ENCODE peak calls at places on chromosomes 4 and X, in eight cellular contexts. One of them, this sample, is unnamed.

GRCh38 chrX:104195489-104196084 is 29.3 kb downstream of the FAM199X start:
- DNase-seq in activated naive CD4-positive, alpha-beta T cell treated with anti-CD3 and anti-CD28 coated beads, Interleukin-2, amount 50 U/mL, for 16 hours: no peak
- DNase-seq in Caki2: peak
- DNase-seq in GM03348: peak
- DNase-seq in activated CD4-positive, CD25-positive, alpha-beta regulatory T cell: no peak
- DNase-seq in stimulated activated CD8-positive, alpha-beta memory T cell treated with anti-CD3 and anti-CD28 coated beads, Interleukin-12 subunit alpha, Interleukin-12 subunit beta, amount 100 ng/mL, for 1 hour: no peak
- DNase-seq in NB4: peak
- DNase-seq in stimulated activated naive CD4-positive, alpha-beta T cell: no peak
- DNase-seq in this sample: no peak

GRCh38 chr4:80135702-80136058 is 61.6 kb upstream of the PRDM8 start:
- DNase-seq in activated naive CD4-positive, alpha-beta T cell treated with anti-CD3 and anti-CD28 coated beads, Interleukin-2, amount 50 U/mL, for 16 hours: no peak
- DNase-seq in Caki2: no peak
- DNase-seq in GM03348: no peak
- DNase-seq in activated CD4-positive, CD25-positive, alpha-beta regulatory T cell: no peak
- DNase-seq in stimulated activated CD8-positive, alpha-beta memory T cell treated with anti-CD3 and anti-CD28 coated beads, Interleukin-12 subunit alpha, Interleukin-12 subunit beta, amount 100 ng/mL, for 1 hour: no peak
- DNase-seq in NB4: no peak
- DNase-seq in stimulated activated naive CD4-positive, alpha-beta T cell: no peak
- DNase-seq in this sample: no peak

GRCh38 chr4:114807759-114808404 is 209.3 kb downstream of the UGT8 start:
- DNase-seq in activated naive CD4-positive, alpha-beta T cell treated with anti-CD3 and anti-CD28 coated beads, Interleukin-2, amount 50 U/mL, for 16 hours: peak
- DNase-seq in Caki2: peak
- DNase-seq in GM03348: peak
- DNase-seq in activated CD4-positive, CD25-positive, alpha-beta regulatory T cell: no peak
- DNase-seq in stimulated activated CD8-positive, alpha-beta memory T cell treated with anti-CD3 and anti-CD28 coated beads, Interleukin-12 subunit alpha, Interleukin-12 subunit beta, amount 100 ng/mL, for 1 hour: peak
- DNase-seq in NB4: peak
- DNase-seq in stimulated activated naive CD4-positive, alpha-beta T cell: no peak
- DNase-seq in this sample: peak

GRCh38 chrX:18210470-18210869 is 10.2 kb downstream of the BEND2 start:
- DNase-seq in activated naive CD4-positive, alpha-beta T cell treated with anti-CD3 and anti-CD28 coated beads, Interleukin-2, amount 50 U/mL, for 16 hours: no peak
- DNase-seq in Caki2: peak
- DNase-seq in GM03348: peak
- DNase-seq in activated CD4-positive, CD25-positive, alpha-beta regulatory T cell: no peak
- DNase-seq in stimulated activated CD8-positive, alpha-beta memory T cell treated with anti-CD3 and anti-CD28 coated beads, Interleukin-12 subunit alpha, Interleukin-12 subunit beta, amount 100 ng/mL, for 1 hour: no peak
- DNase-seq in NB4: peak
- DNase-seq in stimulated activated naive CD4-positive, alpha-beta T cell: no peak
- DNase-seq in this sample: no peak

GRCh38 chr4:26682436-26682835 is 98.6 kb downstream of the TBC1D19 start:
- DNase-seq in activated naive CD4-positive, alpha-beta T cell treated with anti-CD3 and anti-CD28 coated beads, Interleukin-2, amount 50 U/mL, for 16 hours: no peak
- DNase-seq in Caki2: no peak
- DNase-seq in GM03348: no peak
- DNase-seq in activated CD4-positive, CD25-positive, alpha-beta regulatory T cell: no peak
- DNase-seq in stimulated activated CD8-positive, alpha-beta memory T cell treated with anti-CD3 and anti-CD28 coated beads, Interleukin-12 subunit alpha, Interleukin-12 subunit beta, amount 100 ng/mL, for 1 hour: no peak
- DNase-seq in NB4: no peak
- DNase-seq in stimulated activated naive CD4-positive, alpha-beta T cell: no peak
- DNase-seq in this sample: no peak

GRCh38 chrX:10165580-10166247 is 8.9 kb downstream of the CLCN4 start:
- DNase-seq in activated naive CD4-positive, alpha-beta T cell treated with anti-CD3 and anti-CD28 coated beads, Interleukin-2, amount 50 U/mL, for 16 hours: no peak
- DNase-seq in Caki2: no peak
- DNase-seq in GM03348: no peak
- DNase-seq in activated CD4-positive, CD25-positive, alpha-beta regulatory T cell: no peak
- DNase-seq in stimulated activated CD8-positive, alpha-beta memory T cell treated with anti-CD3 and anti-CD28 coated beads, Interleukin-12 subunit alpha, Interleukin-12 subunit beta, amount 100 ng/mL, for 1 hour: no peak
- DNase-seq in NB4: peak
- DNase-seq in stimulated activated naive CD4-positive, alpha-beta T cell: no peak
- DNase-seq in this sample: no peak

GRCh38 chr4:98473046-98473445 is 185.4 kb downstream of the TSPAN5 start:
- DNase-seq in activated naive CD4-positive, alpha-beta T cell treated with anti-CD3 and anti-CD28 coated beads, Interleukin-2, amount 50 U/mL, for 16 hours: no peak
- DNase-seq in Caki2: no peak
- DNase-seq in GM03348: no peak
- DNase-seq in activated CD4-positive, CD25-positive, alpha-beta regulatory T cell: no peak
- DNase-seq in stimulated activated CD8-positive, alpha-beta memory T cell treated with anti-CD3 and anti-CD28 coated beads, Interleukin-12 subunit alpha, Interleukin-12 subunit beta, amount 100 ng/mL, for 1 hour: no peak
- DNase-seq in NB4: peak
- DNase-seq in stimulated activated naive CD4-positive, alpha-beta T cell: no peak
- DNase-seq in this sample: no peak

GRCh38 chrX:130174051-130174704 is 2.4 kb downstream of the RAB33A start:
- DNase-seq in activated naive CD4-positive, alpha-beta T cell treated with anti-CD3 and anti-CD28 coated beads, Interleukin-2, amount 50 U/mL, for 16 hours: no peak
- DNase-seq in Caki2: no peak
- DNase-seq in GM03348: peak
- DNase-seq in activated CD4-positive, CD25-positive, alpha-beta regulatory T cell: no peak
- DNase-seq in stimulated activated CD8-positive, alpha-beta memory T cell treated with anti-CD3 and anti-CD28 coated beads, Interleukin-12 subunit alpha, Interleukin-12 subunit beta, amount 100 ng/mL, for 1 hour: no peak
- DNase-seq in NB4: peak
- DNase-seq in stimulated activated naive CD4-positive, alpha-beta T cell: no peak
- DNase-seq in this sample: no peak

GRCh38 chr4:150130953-150131352 is 52.7 kb downstream of the DCLK2 start:
- DNase-seq in activated naive CD4-positive, alpha-beta T cell treated with anti-CD3 and anti-CD28 coated beads, Interleukin-2, amount 50 U/mL, for 16 hours: no peak
- DNase-seq in Caki2: no peak
- DNase-seq in GM03348: no peak
- DNase-seq in activated CD4-positive, CD25-positive, alpha-beta regulatory T cell: no peak
- DNase-seq in stimulated activated CD8-positive, alpha-beta memory T cell treated with anti-CD3 and anti-CD28 coated beads, Interleukin-12 subunit alpha, Interleukin-12 subunit beta, amount 100 ng/mL, for 1 hour: no peak
- DNase-seq in NB4: no peak
- DNase-seq in stimulated activated naive CD4-positive, alpha-beta T cell: no peak
- DNase-seq in this sample: no peak

GRCh38 chrX:65596270-65596669 is 61.7 kb upstream of the LAS1L start:
- DNase-seq in activated naive CD4-positive, alpha-beta T cell treated with anti-CD3 and anti-CD28 coated beads, Interleukin-2, amount 50 U/mL, for 16 hours: peak
- DNase-seq in Caki2: no peak
- DNase-seq in GM03348: peak
- DNase-seq in activated CD4-positive, CD25-positive, alpha-beta regulatory T cell: no peak
- DNase-seq in stimulated activated CD8-positive, alpha-beta memory T cell treated with anti-CD3 and anti-CD28 coated beads, Interleukin-12 subunit alpha, Interleukin-12 subunit beta, amount 100 ng/mL, for 1 hour: peak
- DNase-seq in NB4: peak
- DNase-seq in stimulated activated naive CD4-positive, alpha-beta T cell: peak
- DNase-seq in this sample: peak

GRCh38 chrX:50157545-50158125 is 43.2 kb downstream of the AKAP4 start:
- DNase-seq in activated naive CD4-positive, alpha-beta T cell treated with anti-CD3 and anti-CD28 coated beads, Interleukin-2, amount 50 U/mL, for 16 hours: no peak
- DNase-seq in Caki2: no peak
- DNase-seq in GM03348: no peak
- DNase-seq in activated CD4-positive, CD25-positive, alpha-beta regulatory T cell: no peak
- DNase-seq in stimulated activated CD8-positive, alpha-beta memory T cell treated with anti-CD3 and anti-CD28 coated beads, Interleukin-12 subunit alpha, Interleukin-12 subunit beta, amount 100 ng/mL, for 1 hour: no peak
- DNase-seq in NB4: no peak
- DNase-seq in stimulated activated naive CD4-positive, alpha-beta T cell: no peak
- DNase-seq in this sample: no peak

GRCh38 chr4:111979921-111980320 is 165.3 kb upstream of the FAM241A start:
- DNase-seq in activated naive CD4-positive, alpha-beta T cell treated with anti-CD3 and anti-CD28 coated beads, Interleukin-2, amount 50 U/mL, for 16 hours: no peak
- DNase-seq in Caki2: no peak
- DNase-seq in GM03348: peak
- DNase-seq in activated CD4-positive, CD25-positive, alpha-beta regulatory T cell: no peak
- DNase-seq in stimulated activated CD8-positive, alpha-beta memory T cell treated with anti-CD3 and anti-CD28 coated beads, Interleukin-12 subunit alpha, Interleukin-12 subunit beta, amount 100 ng/mL, for 1 hour: no peak
- DNase-seq in NB4: no peak
- DNase-seq in stimulated activated naive CD4-positive, alpha-beta T cell: no peak
- DNase-seq in this sample: no peak

GRCh38 chrX:142076633-142077032 is 128.5 kb downstream of the MAGEC2 start:
- DNase-seq in activated naive CD4-positive, alpha-beta T cell treated with anti-CD3 and anti-CD28 coated beads, Interleukin-2, amount 50 U/mL, for 16 hours: no peak
- DNase-seq in Caki2: no peak
- DNase-seq in GM03348: no peak
- DNase-seq in activated CD4-positive, CD25-positive, alpha-beta regulatory T cell: no peak
- DNase-seq in stimulated activated CD8-positive, alpha-beta memory T cell treated with anti-CD3 and anti-CD28 coated beads, Interleukin-12 subunit alpha, Interleukin-12 subunit beta, amount 100 ng/mL, for 1 hour: no peak
- DNase-seq in NB4: no peak
- DNase-seq in stimulated activated naive CD4-positive, alpha-beta T cell: no peak
- DNase-seq in this sample: no peak

GRCh38 chr4:26342328-26343040 is 21.7 kb downstream of the RBPJ start:
- DNase-seq in activated naive CD4-positive, alpha-beta T cell treated with anti-CD3 and anti-CD28 coated beads, Interleukin-2, amount 50 U/mL, for 16 hours: no peak
- DNase-seq in Caki2: peak
- DNase-seq in GM03348: peak
- DNase-seq in activated CD4-positive, CD25-positive, alpha-beta regulatory T cell: no peak
- DNase-seq in stimulated activated CD8-positive, alpha-beta memory T cell treated with anti-CD3 and anti-CD28 coated beads, Interleukin-12 subunit alpha, Interleukin-12 subunit beta, amount 100 ng/mL, for 1 hour: no peak
- DNase-seq in NB4: peak
- DNase-seq in stimulated activated naive CD4-positive, alpha-beta T cell: no peak
- DNase-seq in this sample: no peak

GRCh38 chr4:76233967-76234678 is 17.4 kb upstream of the FAM47E start:
- DNase-seq in activated naive CD4-positive, alpha-beta T cell treated with anti-CD3 and anti-CD28 coated beads, Interleukin-2, amount 50 U/mL, for 16 hours: no peak
- DNase-seq in Caki2: no peak
- DNase-seq in GM03348: no peak
- DNase-seq in activated CD4-positive, CD25-positive, alpha-beta regulatory T cell: no peak
- DNase-seq in stimulated activated CD8-positive, alpha-beta memory T cell treated with anti-CD3 and anti-CD28 coated beads, Interleukin-12 subunit alpha, Interleukin-12 subunit beta, amount 100 ng/mL, for 1 hour: no peak
- DNase-seq in NB4: no peak
- DNase-seq in stimulated activated naive CD4-positive, alpha-beta T cell: no peak
- DNase-seq in this sample: no peak

GRCh38 chr4:184459413-184459812 is 14.9 kb downstream of the IRF2 start:
- DNase-seq in activated naive CD4-positive, alpha-beta T cell treated with anti-CD3 and anti-CD28 coated beads, Interleukin-2, amount 50 U/mL, for 16 hours: no peak
- DNase-seq in Caki2: no peak
- DNase-seq in GM03348: peak
- DNase-seq in activated CD4-positive, CD25-positive, alpha-beta regulatory T cell: no peak
- DNase-seq in stimulated activated CD8-positive, alpha-beta memory T cell treated with anti-CD3 and anti-CD28 coated beads, Interleukin-12 subunit alpha, Interleukin-12 subunit beta, amount 100 ng/mL, for 1 hour: no peak
- DNase-seq in NB4: no peak
- DNase-seq in stimulated activated naive CD4-positive, alpha-beta T cell: no peak
- DNase-seq in this sample: no peak

GRCh38 chr4:152348670-152349069 is 187.2 kb downstream of the FBXW7 start:
- DNase-seq in activated naive CD4-positive, alpha-beta T cell treated with anti-CD3 and anti-CD28 coated beads, Interleukin-2, amount 50 U/mL, for 16 hours: no peak
- DNase-seq in Caki2: no peak
- DNase-seq in GM03348: peak
- DNase-seq in activated CD4-positive, CD25-positive, alpha-beta regulatory T cell: no peak
- DNase-seq in stimulated activated CD8-positive, alpha-beta memory T cell treated with anti-CD3 and anti-CD28 coated beads, Interleukin-12 subunit alpha, Interleukin-12 subunit beta, amount 100 ng/mL, for 1 hour: no peak
- DNase-seq in NB4: no peak
- DNase-seq in stimulated activated naive CD4-positive, alpha-beta T cell: no peak
- DNase-seq in this sample: no peak

GRCh38 chrX:129478516-129478915 is 44.8 kb downstream of the SMARCA1 start:
- DNase-seq in activated naive CD4-positive, alpha-beta T cell treated with anti-CD3 and anti-CD28 coated beads, Interleukin-2, amount 50 U/mL, for 16 hours: no peak
- DNase-seq in Caki2: no peak
- DNase-seq in GM03348: no peak
- DNase-seq in activated CD4-positive, CD25-positive, alpha-beta regulatory T cell: no peak
- DNase-seq in stimulated activated CD8-positive, alpha-beta memory T cell treated with anti-CD3 and anti-CD28 coated beads, Interleukin-12 subunit alpha, Interleukin-12 subunit beta, amount 100 ng/mL, for 1 hour: no peak
- DNase-seq in NB4: no peak
- DNase-seq in stimulated activated naive CD4-positive, alpha-beta T cell: no peak
- DNase-seq in this sample: no peak

GRCh38 chr4:68906238-68907137 is 45.1 kb downstream of the UGT2A3 start:
- DNase-seq in activated naive CD4-positive, alpha-beta T cell treated with anti-CD3 and anti-CD28 coated beads, Interleukin-2, amount 50 U/mL, for 16 hours: no peak
- DNase-seq in Caki2: no peak
- DNase-seq in GM03348: peak
- DNase-seq in activated CD4-positive, CD25-positive, alpha-beta regulatory T cell: no peak
- DNase-seq in stimulated activated CD8-positive, alpha-beta memory T cell treated with anti-CD3 and anti-CD28 coated beads, Interleukin-12 subunit alpha, Interleukin-12 subunit beta, amount 100 ng/mL, for 1 hour: no peak
- DNase-seq in NB4: no peak
- DNase-seq in stimulated activated naive CD4-positive, alpha-beta T cell: no peak
- DNase-seq in this sample: no peak

GRCh38 chr4:6527683-6528595 is 47.0 kb upstream of the MAN2B2 start:
- DNase-seq in activated naive CD4-positive, alpha-beta T cell treated with anti-CD3 and anti-CD28 coated beads, Interleukin-2, amount 50 U/mL, for 16 hours: no peak
- DNase-seq in Caki2: no peak
- DNase-seq in GM03348: no peak
- DNase-seq in activated CD4-positive, CD25-positive, alpha-beta regulatory T cell: no peak
- DNase-seq in stimulated activated CD8-positive, alpha-beta memory T cell treated with anti-CD3 and anti-CD28 coated beads, Interleukin-12 subunit alpha, Interleukin-12 subunit beta, amount 100 ng/mL, for 1 hour: no peak
- DNase-seq in NB4: no peak
- DNase-seq in stimulated activated naive CD4-positive, alpha-beta T cell: no peak
- DNase-seq in this sample: peak

GRCh38 chr4:121227254-121227867 is 63.2 kb upstream of the TNIP3 start:
- DNase-seq in activated naive CD4-positive, alpha-beta T cell treated with anti-CD3 and anti-CD28 coated beads, Interleukin-2, amount 50 U/mL, for 16 hours: no peak
- DNase-seq in Caki2: no peak
- DNase-seq in GM03348: no peak
- DNase-seq in activated CD4-positive, CD25-positive, alpha-beta regulatory T cell: no peak
- DNase-seq in stimulated activated CD8-positive, alpha-beta memory T cell treated with anti-CD3 and anti-CD28 coated beads, Interleukin-12 subunit alpha, Interleukin-12 subunit beta, amount 100 ng/mL, for 1 hour: no peak
- DNase-seq in NB4: no peak
- DNase-seq in stimulated activated naive CD4-positive, alpha-beta T cell: no peak
- DNase-seq in this sample: no peak

GRCh38 chrX:67545772-67546495 is 2.1 kb downstream of the AR start:
- DNase-seq in activated naive CD4-positive, alpha-beta T cell treated with anti-CD3 and anti-CD28 coated beads, Interleukin-2, amount 50 U/mL, for 16 hours: no peak
- DNase-seq in Caki2: peak
- DNase-seq in GM03348: peak
- DNase-seq in activated CD4-positive, CD25-positive, alpha-beta regulatory T cell: no peak
- DNase-seq in stimulated activated CD8-positive, alpha-beta memory T cell treated with anti-CD3 and anti-CD28 coated beads, Interleukin-12 subunit alpha, Interleukin-12 subunit beta, amount 100 ng/mL, for 1 hour: no peak
- DNase-seq in NB4: peak
- DNase-seq in stimulated activated naive CD4-positive, alpha-beta T cell: no peak
- DNase-seq in this sample: peak

GRCh38 chr4:64727960-64728359 is 318.7 kb upstream of the TECRL start:
- DNase-seq in activated naive CD4-positive, alpha-beta T cell treated with anti-CD3 and anti-CD28 coated beads, Interleukin-2, amount 50 U/mL, for 16 hours: no peak
- DNase-seq in Caki2: no peak
- DNase-seq in GM03348: no peak
- DNase-seq in activated CD4-positive, CD25-positive, alpha-beta regulatory T cell: no peak
- DNase-seq in stimulated activated CD8-positive, alpha-beta memory T cell treated with anti-CD3 and anti-CD28 coated beads, Interleukin-12 subunit alpha, Interleukin-12 subunit beta, amount 100 ng/mL, for 1 hour: no peak
- DNase-seq in NB4: no peak
- DNase-seq in stimulated activated naive CD4-positive, alpha-beta T cell: no peak
- DNase-seq in this sample: no peak

GRCh38 chrX:153307546-153308175 is 13.9 kb downstream of the PNMA6F start:
- DNase-seq in activated naive CD4-positive, alpha-beta T cell treated with anti-CD3 and anti-CD28 coated beads, Interleukin-2, amount 50 U/mL, for 16 hours: no peak
- DNase-seq in Caki2: no peak
- DNase-seq in GM03348: peak
- DNase-seq in activated CD4-positive, CD25-positive, alpha-beta regulatory T cell: no peak
- DNase-seq in stimulated activated CD8-positive, alpha-beta memory T cell treated with anti-CD3 and anti-CD28 coated beads, Interleukin-12 subunit alpha, Interleukin-12 subunit beta, amount 100 ng/mL, for 1 hour: no peak
- DNase-seq in NB4: peak
- DNase-seq in stimulated activated naive CD4-positive, alpha-beta T cell: no peak
- DNase-seq in this sample: no peak

GRCh38 chr4:139665690-139666529 is at the start of gene MGST2:
- DNase-seq in activated naive CD4-positive, alpha-beta T cell treated with anti-CD3 and anti-CD28 coated beads, Interleukin-2, amount 50 U/mL, for 16 hours: no peak
- DNase-seq in Caki2: peak
- DNase-seq in GM03348: peak
- DNase-seq in activated CD4-positive, CD25-positive, alpha-beta regulatory T cell: peak
- DNase-seq in stimulated activated CD8-positive, alpha-beta memory T cell treated with anti-CD3 and anti-CD28 coated beads, Interleukin-12 subunit alpha, Interleukin-12 subunit beta, amount 100 ng/mL, for 1 hour: no peak
- DNase-seq in NB4: peak
- DNase-seq in stimulated activated naive CD4-positive, alpha-beta T cell: no peak
- DNase-seq in this sample: peak

This sample was measured in activated effector memory CD4-positive, alpha-beta T cell treated with anti-CD3 and anti-CD28 coated beads, Interleukin-2, amount 50 U/mL, for 16 hours.